ENCODE peak calls at places on chromosomes 12 and 14, in ten cellular contexts. One of them, this sample, is unnamed.

GRCh38 chr12:126512916-126513913 is 1448.0 kb downstream of the AACS start:
- DNase-seq in tibial nerve: no peak
- DNase-seq in Right ventricle myocardium superior: no peak
- DNase-seq in C1 segment of cervical spinal cord: no peak
- DNase-seq in GM06990: no peak
- DNase-seq in naive thymus-derived CD8-positive, alpha-beta T cell: no peak
- DNase-seq in stimulated activated CD4-positive, alpha-beta T cell treated with anti-CD3 and anti-CD28 coated beads, Interleukin-4, amount 100 ng/mL, for 24 hours: no peak
- DNase-seq in iris pigment epithelial cell: no peak
- DNase-seq in NCI-H446: no peak
- DNase-seq in HT-29: no peak
- DNase-seq in this sample: no peak

GRCh38 chr14:106417224-106418049 is 891.1 kb downstream of the TMEM121 start:
- DNase-seq in HT-29: peak; percentile 41
- DNase-seq in stimulated activated CD4-positive, alpha-beta T cell treated with anti-CD3 and anti-CD28 coated beads, Interleukin-4, amount 100 ng/mL, for 24 hours: peak; percentile 92
- DNase-seq in tibial nerve: no peak
- DNase-seq in C1 segment of cervical spinal cord: no peak
- DNase-seq in naive thymus-derived CD8-positive, alpha-beta T cell: peak; percentile 79
- DNase-seq in GM06990: peak; percentile 92
- DNase-seq in iris pigment epithelial cell: peak; percentile 6
- DNase-seq in Right ventricle myocardium superior: peak; percentile 71
- DNase-seq in NCI-H446: peak; percentile 22
- DNase-seq in this sample: peak; percentile 95

GRCh38 chr12:115866909-115867525 is 410.5 kb downstream of the MED13L start:
- DNase-seq in NCI-H446: no peak
- DNase-seq in stimulated activated CD4-positive, alpha-beta T cell treated with anti-CD3 and anti-CD28 coated beads, Interleukin-4, amount 100 ng/mL, for 24 hours: no peak
- DNase-seq in C1 segment of cervical spinal cord: no peak
- DNase-seq in naive thymus-derived CD8-positive, alpha-beta T cell: no peak
- DNase-seq in iris pigment epithelial cell: no peak
- DNase-seq in GM06990: no peak
- DNase-seq in HT-29: peak; percentile 67
- DNase-seq in tibial nerve: no peak
- DNase-seq in Right ventricle myocardium superior: no peak
- DNase-seq in this sample: peak; percentile 6

GRCh38 chr14:76531821-76532318 is 155.9 kb downstream of the ESRRB start:
- DNase-seq in stimulated activated CD4-positive, alpha-beta T cell treated with anti-CD3 and anti-CD28 coated beads, Interleukin-4, amount 100 ng/mL, for 24 hours: no peak
- DNase-seq in tibial nerve: no peak
- DNase-seq in Right ventricle myocardium superior: no peak
- DNase-seq in iris pigment epithelial cell: no peak
- DNase-seq in naive thymus-derived CD8-positive, alpha-beta T cell: no peak
- DNase-seq in HT-29: no peak
- DNase-seq in C1 segment of cervical spinal cord: no peak
- DNase-seq in NCI-H446: no peak
- DNase-seq in GM06990: no peak
- DNase-seq in this sample: no peak

GRCh38 chr12:19014243-19014642 is 115.3 kb upstream of the PLEKHA5 start:
- DNase-seq in C1 segment of cervical spinal cord: no peak
- DNase-seq in iris pigment epithelial cell: peak; percentile 20
- DNase-seq in Right ventricle myocardium superior: no peak
- DNase-seq in tibial nerve: no peak
- DNase-seq in NCI-H446: peak; percentile 13
- DNase-seq in naive thymus-derived CD8-positive, alpha-beta T cell: no peak
- DNase-seq in HT-29: no peak
- DNase-seq in stimulated activated CD4-positive, alpha-beta T cell treated with anti-CD3 and anti-CD28 coated beads, Interleukin-4, amount 100 ng/mL, for 24 hours: no peak
- DNase-seq in GM06990: no peak
- DNase-seq in this sample: no peak

GRCh38 chr14:96249016-96249415 is 7.0 kb upstream of the BDKRB1 start:
- DNase-seq in iris pigment epithelial cell: peak; percentile 97
- DNase-seq in C1 segment of cervical spinal cord: no peak
- DNase-seq in HT-29: no peak
- DNase-seq in tibial nerve: no peak
- DNase-seq in naive thymus-derived CD8-positive, alpha-beta T cell: no peak
- DNase-seq in NCI-H446: no peak
- DNase-seq in stimulated activated CD4-positive, alpha-beta T cell treated with anti-CD3 and anti-CD28 coated beads, Interleukin-4, amount 100 ng/mL, for 24 hours: no peak
- DNase-seq in Right ventricle myocardium superior: no peak
- DNase-seq in GM06990: no peak
- DNase-seq in this sample: no peak

GRCh38 chr12:89225808-89226368 is 126.4 kb downstream of the DUSP6 start:
- DNase-seq in GM06990: peak; percentile 45
- DNase-seq in tibial nerve: no peak
- DNase-seq in naive thymus-derived CD8-positive, alpha-beta T cell: no peak
- DNase-seq in iris pigment epithelial cell: peak; percentile 97
- DNase-seq in Right ventricle myocardium superior: no peak
- DNase-seq in C1 segment of cervical spinal cord: no peak
- DNase-seq in HT-29: peak; percentile 99
- DNase-seq in NCI-H446: no peak
- DNase-seq in stimulated activated CD4-positive, alpha-beta T cell treated with anti-CD3 and anti-CD28 coated beads, Interleukin-4, amount 100 ng/mL, for 24 hours: peak; percentile 49
- DNase-seq in this sample: no peak

GRCh38 chr14:21940887-21941855 is 267.6 kb upstream of the OR4E1 start:
- DNase-seq in stimulated activated CD4-positive, alpha-beta T cell treated with anti-CD3 and anti-CD28 coated beads, Interleukin-4, amount 100 ng/mL, for 24 hours: peak; percentile 41
- DNase-seq in HT-29: peak; percentile 36
- DNase-seq in tibial nerve: no peak
- DNase-seq in iris pigment epithelial cell: peak; percentile 32
- DNase-seq in Right ventricle myocardium superior: no peak
- DNase-seq in GM06990: no peak
- DNase-seq in naive thymus-derived CD8-positive, alpha-beta T cell: no peak
- DNase-seq in NCI-H446: peak; percentile 11
- DNase-seq in C1 segment of cervical spinal cord: no peak
- DNase-seq in this sample: peak; percentile 53

GRCh38 chr14:99552572-99553216 is 51.3 kb downstream of the CCDC85C start:
- DNase-seq in HT-29: no peak
- DNase-seq in stimulated activated CD4-positive, alpha-beta T cell treated with anti-CD3 and anti-CD28 coated beads, Interleukin-4, amount 100 ng/mL, for 24 hours: no peak
- DNase-seq in GM06990: no peak
- DNase-seq in iris pigment epithelial cell: no peak
- DNase-seq in naive thymus-derived CD8-positive, alpha-beta T cell: no peak
- DNase-seq in C1 segment of cervical spinal cord: no peak
- DNase-seq in Right ventricle myocardium superior: peak; percentile 60
- DNase-seq in NCI-H446: no peak
- DNase-seq in tibial nerve: no peak
- DNase-seq in this sample: no peak

GRCh38 chr14:104091061-104091926 is 5.8 kb downstream of the ASPG start:
- DNase-seq in HT-29: no peak
- DNase-seq in naive thymus-derived CD8-positive, alpha-beta T cell: no peak
- DNase-seq in C1 segment of cervical spinal cord: no peak
- DNase-seq in Right ventricle myocardium superior: peak; percentile 52
- DNase-seq in iris pigment epithelial cell: no peak
- DNase-seq in NCI-H446: no peak
- DNase-seq in GM06990: no peak
- DNase-seq in stimulated activated CD4-positive, alpha-beta T cell treated with anti-CD3 and anti-CD28 coated beads, Interleukin-4, amount 100 ng/mL, for 24 hours: no peak
- DNase-seq in tibial nerve: no peak
- DNase-seq in this sample: no peak

GRCh38 chr12:114026805-114027204 is 60.7 kb upstream of the RBM19 start:
- DNase-seq in stimulated activated CD4-positive, alpha-beta T cell treated with anti-CD3 and anti-CD28 coated beads, Interleukin-4, amount 100 ng/mL, for 24 hours: no peak
- DNase-seq in GM06990: no peak
- DNase-seq in tibial nerve: no peak
- DNase-seq in iris pigment epithelial cell: no peak
- DNase-seq in HT-29: no peak
- DNase-seq in NCI-H446: no peak
- DNase-seq in Right ventricle myocardium superior: no peak
- DNase-seq in naive thymus-derived CD8-positive, alpha-beta T cell: no peak
- DNase-seq in C1 segment of cervical spinal cord: no peak
- DNase-seq in this sample: no peak